ENCODE peak calls at places on chromosome 3, in ten cellular contexts. One of them, this sample, is unnamed.

GRCh38 chr3:149751551-149751950 is 738 bp downstream of the COMMD2 start:
- DNase-seq in activated CD4-positive, alpha-beta T cell treated with anti-CD3 and anti-CD28 coated beads, Interleukin-2, amount 50 U/mL, for 24 hours: no peak
- DNase-seq in T-helper 1 cell: no peak
- DNase-seq in NCI-H526 treated with DMSO at 0.1 percent for 48 hours: no peak
- DNase-seq in MCF 10A: no peak
- DNase-seq in A549: no peak
- DNase-seq in Right ventricle myocardium superior: no peak
- DNase-seq in brain microvascular endothelial cell: no peak
- DNase-seq in stimulated activated CD8-positive, alpha-beta memory T cell treated with anti-CD3 and anti-CD28 coated beads, Interleukin-7, amount 100 ng/mL, for 24 hours: no peak
- DNase-seq in NCI-H1105: no peak
- DNase-seq in this sample: no peak

GRCh38 chr3:45180051-45180450 is 33.9 kb upstream of the CDCP1 start:
- DNase-seq in stimulated activated CD8-positive, alpha-beta memory T cell treated with anti-CD3 and anti-CD28 coated beads, Interleukin-7, amount 100 ng/mL, for 24 hours: no peak
- DNase-seq in NCI-H1105: no peak
- DNase-seq in NCI-H526 treated with DMSO at 0.1 percent for 48 hours: peak
- DNase-seq in T-helper 1 cell: no peak
- DNase-seq in activated CD4-positive, alpha-beta T cell treated with anti-CD3 and anti-CD28 coated beads, Interleukin-2, amount 50 U/mL, for 24 hours: no peak
- DNase-seq in MCF 10A: peak
- DNase-seq in A549: no peak
- DNase-seq in brain microvascular endothelial cell: peak
- DNase-seq in Right ventricle myocardium superior: no peak
- DNase-seq in this sample: no peak

GRCh38 chr3:25870452-25870851 is 80.6 kb downstream of the OXSM start:
- DNase-seq in NCI-H526 treated with DMSO at 0.1 percent for 48 hours: no peak
- DNase-seq in A549: no peak
- DNase-seq in NCI-H1105: no peak
- DNase-seq in MCF 10A: peak
- DNase-seq in activated CD4-positive, alpha-beta T cell treated with anti-CD3 and anti-CD28 coated beads, Interleukin-2, amount 50 U/mL, for 24 hours: no peak
- DNase-seq in brain microvascular endothelial cell: no peak
- DNase-seq in Right ventricle myocardium superior: no peak
- DNase-seq in T-helper 1 cell: no peak
- DNase-seq in stimulated activated CD8-positive, alpha-beta memory T cell treated with anti-CD3 and anti-CD28 coated beads, Interleukin-7, amount 100 ng/mL, for 24 hours: no peak
- DNase-seq in this sample: no peak

GRCh38 chr3:108669211-108669610 is 79.7 kb downstream of the DZIP3 start:
- DNase-seq in NCI-H526 treated with DMSO at 0.1 percent for 48 hours: no peak
- DNase-seq in MCF 10A: no peak
- DNase-seq in Right ventricle myocardium superior: no peak
- DNase-seq in stimulated activated CD8-positive, alpha-beta memory T cell treated with anti-CD3 and anti-CD28 coated beads, Interleukin-7, amount 100 ng/mL, for 24 hours: no peak
- DNase-seq in NCI-H1105: no peak
- DNase-seq in brain microvascular endothelial cell: no peak
- DNase-seq in T-helper 1 cell: no peak
- DNase-seq in activated CD4-positive, alpha-beta T cell treated with anti-CD3 and anti-CD28 coated beads, Interleukin-2, amount 50 U/mL, for 24 hours: no peak
- DNase-seq in A549: no peak
- DNase-seq in this sample: no peak

GRCh38 chr3:13474021-13474420 is 6.1 kb upstream of the HDAC11 start:
- DNase-seq in A549: no peak
- DNase-seq in brain microvascular endothelial cell: no peak
- DNase-seq in activated CD4-positive, alpha-beta T cell treated with anti-CD3 and anti-CD28 coated beads, Interleukin-2, amount 50 U/mL, for 24 hours: no peak
- DNase-seq in Right ventricle myocardium superior: no peak
- DNase-seq in NCI-H1105: no peak
- DNase-seq in NCI-H526 treated with DMSO at 0.1 percent for 48 hours: no peak
- DNase-seq in MCF 10A: no peak
- DNase-seq in stimulated activated CD8-positive, alpha-beta memory T cell treated with anti-CD3 and anti-CD28 coated beads, Interleukin-7, amount 100 ng/mL, for 24 hours: no peak
- DNase-seq in T-helper 1 cell: no peak
- DNase-seq in this sample: no peak

GRCh38 chr3:39284457-39284881 is 4.6 kb upstream of the CX3CR1 start:
- DNase-seq in NCI-H1105: no peak
- DNase-seq in NCI-H526 treated with DMSO at 0.1 percent for 48 hours: no peak
- DNase-seq in MCF 10A: no peak
- DNase-seq in Right ventricle myocardium superior: no peak
- DNase-seq in T-helper 1 cell: no peak
- DNase-seq in A549: no peak
- DNase-seq in activated CD4-positive, alpha-beta T cell treated with anti-CD3 and anti-CD28 coated beads, Interleukin-2, amount 50 U/mL, for 24 hours: no peak
- DNase-seq in stimulated activated CD8-positive, alpha-beta memory T cell treated with anti-CD3 and anti-CD28 coated beads, Interleukin-7, amount 100 ng/mL, for 24 hours: no peak
- DNase-seq in brain microvascular endothelial cell: no peak
- DNase-seq in this sample: no peak

GRCh38 chr3:46858996-46859710 is 4.1 kb downstream of the MYL3 start:
- DNase-seq in Right ventricle myocardium superior: peak
- DNase-seq in T-helper 1 cell: no peak
- DNase-seq in stimulated activated CD8-positive, alpha-beta memory T cell treated with anti-CD3 and anti-CD28 coated beads, Interleukin-7, amount 100 ng/mL, for 24 hours: no peak
- DNase-seq in activated CD4-positive, alpha-beta T cell treated with anti-CD3 and anti-CD28 coated beads, Interleukin-2, amount 50 U/mL, for 24 hours: no peak
- DNase-seq in NCI-H526 treated with DMSO at 0.1 percent for 48 hours: no peak
- DNase-seq in A549: no peak
- DNase-seq in brain microvascular endothelial cell: no peak
- DNase-seq in NCI-H1105: no peak
- DNase-seq in MCF 10A: no peak
- DNase-seq in this sample: no peak

GRCh38 chr3:152120606-152121291 is 148.0 kb upstream of the MBNL1 start:
- DNase-seq in T-helper 1 cell: no peak
- DNase-seq in Right ventricle myocardium superior: no peak
- DNase-seq in A549: no peak
- DNase-seq in brain microvascular endothelial cell: no peak
- DNase-seq in activated CD4-positive, alpha-beta T cell treated with anti-CD3 and anti-CD28 coated beads, Interleukin-2, amount 50 U/mL, for 24 hours: no peak
- DNase-seq in NCI-H526 treated with DMSO at 0.1 percent for 48 hours: no peak
- DNase-seq in NCI-H1105: no peak
- DNase-seq in MCF 10A: peak
- DNase-seq in stimulated activated CD8-positive, alpha-beta memory T cell treated with anti-CD3 and anti-CD28 coated beads, Interleukin-7, amount 100 ng/mL, for 24 hours: no peak
- DNase-seq in this sample: no peak

GRCh38 chr3:34196914-34197313 is 398.5 kb downstream of the PDCD6IP start:
- DNase-seq in brain microvascular endothelial cell: no peak
- DNase-seq in Right ventricle myocardium superior: no peak
- DNase-seq in NCI-H1105: no peak
- DNase-seq in MCF 10A: no peak
- DNase-seq in NCI-H526 treated with DMSO at 0.1 percent for 48 hours: no peak
- DNase-seq in activated CD4-positive, alpha-beta T cell treated with anti-CD3 and anti-CD28 coated beads, Interleukin-2, amount 50 U/mL, for 24 hours: no peak
- DNase-seq in stimulated activated CD8-positive, alpha-beta memory T cell treated with anti-CD3 and anti-CD28 coated beads, Interleukin-7, amount 100 ng/mL, for 24 hours: no peak
- DNase-seq in A549: no peak
- DNase-seq in T-helper 1 cell: no peak
- DNase-seq in this sample: no peak

GRCh38 chr3:58521002-58521670 is 15.9 kb downstream of the ACOX2 start:
- DNase-seq in activated CD4-positive, alpha-beta T cell treated with anti-CD3 and anti-CD28 coated beads, Interleukin-2, amount 50 U/mL, for 24 hours: no peak
- DNase-seq in MCF 10A: no peak
- DNase-seq in NCI-H526 treated with DMSO at 0.1 percent for 48 hours: no peak
- DNase-seq in A549: no peak
- DNase-seq in brain microvascular endothelial cell: no peak
- DNase-seq in stimulated activated CD8-positive, alpha-beta memory T cell treated with anti-CD3 and anti-CD28 coated beads, Interleukin-7, amount 100 ng/mL, for 24 hours: no peak
- DNase-seq in T-helper 1 cell: no peak
- DNase-seq in NCI-H1105: no peak
- DNase-seq in Right ventricle myocardium superior: no peak
- DNase-seq in this sample: peak

GRCh38 chr3:23489338-23490158 is 286.4 kb downstream of the UBE2E2 start:
- DNase-seq in T-helper 1 cell: no peak
- DNase-seq in NCI-H1105: no peak
- DNase-seq in activated CD4-positive, alpha-beta T cell treated with anti-CD3 and anti-CD28 coated beads, Interleukin-2, amount 50 U/mL, for 24 hours: no peak
- DNase-seq in MCF 10A: no peak
- DNase-seq in A549: no peak
- DNase-seq in stimulated activated CD8-positive, alpha-beta memory T cell treated with anti-CD3 and anti-CD28 coated beads, Interleukin-7, amount 100 ng/mL, for 24 hours: no peak
- DNase-seq in NCI-H526 treated with DMSO at 0.1 percent for 48 hours: no peak
- DNase-seq in Right ventricle myocardium superior: no peak
- DNase-seq in brain microvascular endothelial cell: no peak
- DNase-seq in this sample: no peak

GRCh38 chr3:141386611-141387110 is 18.4 kb downstream of the ZBTB38 start:
- DNase-seq in A549: no peak
- DNase-seq in T-helper 1 cell: no peak
- DNase-seq in brain microvascular endothelial cell: no peak
- DNase-seq in MCF 10A: no peak
- DNase-seq in stimulated activated CD8-positive, alpha-beta memory T cell treated with anti-CD3 and anti-CD28 coated beads, Interleukin-7, amount 100 ng/mL, for 24 hours: no peak
- DNase-seq in NCI-H526 treated with DMSO at 0.1 percent for 48 hours: peak
- DNase-seq in activated CD4-positive, alpha-beta T cell treated with anti-CD3 and anti-CD28 coated beads, Interleukin-2, amount 50 U/mL, for 24 hours: no peak
- DNase-seq in NCI-H1105: no peak
- DNase-seq in Right ventricle myocardium superior: no peak
- DNase-seq in this sample: no peak

GRCh38 chr3:49098910-49099630 is 5.2 kb upstream of the QRICH1 start:
- DNase-seq in MCF 10A: no peak
- DNase-seq in brain microvascular endothelial cell: no peak
- DNase-seq in NCI-H1105: no peak
- DNase-seq in Right ventricle myocardium superior: no peak
- DNase-seq in A549: no peak
- DNase-seq in NCI-H526 treated with DMSO at 0.1 percent for 48 hours: no peak
- DNase-seq in T-helper 1 cell: no peak
- DNase-seq in stimulated activated CD8-positive, alpha-beta memory T cell treated with anti-CD3 and anti-CD28 coated beads, Interleukin-7, amount 100 ng/mL, for 24 hours: no peak
- DNase-seq in activated CD4-positive, alpha-beta T cell treated with anti-CD3 and anti-CD28 coated beads, Interleukin-2, amount 50 U/mL, for 24 hours: no peak
- DNase-seq in this sample: no peak

This sample was measured in NCI-H446 treated with DMSO at 0.1 percent for 48 hours.